ENCODE peak calls at places on chromosomes 2 and 18, in four cellular contexts. One of them, this sample, is unnamed. For H3K4me1, the result is how much of the 10 kb centered on the place peaks cover.

GRCh38 chr2:120384486-120385354 is 38.8 kb downstream of the INHBB start:
- DNase-seq in Panc1: no peak
- DNase-seq in transverse colon: no peak
- DNase-seq in stomach: no peak
- DNase-seq in this sample: no peak

GRCh38 chr2:169732583-169733358 is 861 bp upstream of the KLHL23 start:
- DNase-seq in Panc1: no peak
- DNase-seq in stomach: no peak
- DNase-seq in transverse colon: no peak
- DNase-seq in this sample: no peak

GRCh38 chr18:30991397-30991796 is 51.1 kb downstream of the DSC3 start:
- DNase-seq in Panc1: no peak
- DNase-seq in stomach: no peak
- DNase-seq in transverse colon: no peak
- DNase-seq in this sample: no peak

GRCh38 chr2:14587119-14587518 is 45.4 kb upstream of the LRATD1 start:
- DNase-seq in transverse colon: no peak
- DNase-seq in Panc1: no peak
- DNase-seq in stomach: no peak
- DNase-seq in this sample: no peak

GRCh38 chr2:117336496-117336895 is 478.0 kb upstream of the DDX18 start:
- DNase-seq in Panc1: no peak
- DNase-seq in transverse colon: no peak
- DNase-seq in stomach: no peak
- DNase-seq in this sample: no peak

GRCh38 chr2:232802096-232802495 is 25.7 kb upstream of the KCNJ13 start:
- DNase-seq in transverse colon: no peak
- DNase-seq in stomach: no peak
- DNase-seq in Panc1: no peak
- DNase-seq in this sample: no peak

GRCh38 chr2:15729709-15730544 is 138.3 kb downstream of the DDX1 start:
- DNase-seq in Panc1: no peak
- DNase-seq in transverse colon: no peak
- DNase-seq in stomach: peak
- DNase-seq in this sample: no peak

GRCh38 chr2:232120911-232121310 is 159.4 kb downstream of the DIS3L2 start:
- DNase-seq in stomach: no peak
- DNase-seq in Panc1: no peak
- DNase-seq in transverse colon: no peak
- DNase-seq in this sample: no peak

GRCh38 chr2:39632871-39633270 is 32.8 kb upstream of the TMEM178A start:
- DNase-seq in stomach: no peak
- DNase-seq in Panc1: no peak
- DNase-seq in transverse colon: no peak
- DNase-seq in this sample: no peak

GRCh38 chr2:45011621-45012602 is 2.7 kb upstream of the SIX2 start:
- DNase-seq in Panc1: no peak
- DNase-seq in transverse colon: no peak
- DNase-seq in stomach: no peak
- DNase-seq in this sample: no peak

GRCh38 chr2:113894156-113894743 is 4.4 kb downstream of the ACTR3 start:
- DNase-seq in stomach: no peak
- DNase-seq in Panc1: no peak
- DNase-seq in transverse colon: no peak
- DNase-seq in this sample: no peak
- H3K4me1 ChIP-seq in stomach: half or more
- H3K4me1 ChIP-seq in Panc1: half or more
- H3K4me1 ChIP-seq in transverse colon: half or more
- H3K4me1 ChIP-seq in this sample: half or more

GRCh38 chr2:217798743-217799552 is 203.8 kb downstream of the TNS1 start:
- DNase-seq in Panc1: no peak
- DNase-seq in stomach: peak
- DNase-seq in transverse colon: peak
- DNase-seq in this sample: peak
- TF ChIP-seq POLR2AphosphoS5 in Panc1: no peak
- TF ChIP-seq POLR2AphosphoS5 in stomach: no peak
- TF ChIP-seq POLR2AphosphoS5 in transverse colon: no peak
- TF ChIP-seq POLR2AphosphoS5 in this sample: no peak

DNA sequence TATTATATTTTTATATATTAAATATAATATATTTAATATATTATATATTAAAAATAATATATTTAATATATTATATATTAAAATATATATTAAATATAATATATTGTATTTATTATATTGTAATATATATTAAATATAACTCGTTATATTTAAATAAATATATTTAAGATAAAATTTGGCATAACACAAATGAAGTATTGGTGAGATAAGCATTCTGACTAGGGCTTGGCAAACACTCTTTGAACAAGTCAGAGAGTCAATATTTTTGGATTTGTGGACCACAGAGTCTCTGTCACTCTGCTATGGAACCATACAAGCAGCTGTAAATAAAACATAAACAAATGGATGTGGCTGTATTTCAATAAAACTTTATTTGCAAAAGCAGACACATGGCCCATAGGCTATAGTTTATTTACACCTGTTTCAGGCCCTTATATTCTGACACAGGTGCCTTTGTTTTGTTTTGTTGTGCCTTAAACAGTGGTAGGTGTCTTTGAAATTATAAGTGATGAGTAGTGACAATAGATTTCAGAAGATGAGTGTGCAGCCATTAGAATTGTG is 190.1 kb downstream of the EPHA4 start:
- DNase-seq in transverse colon: no peak
- DNase-seq in Panc1: no peak
- DNase-seq in stomach: no peak
- DNase-seq in this sample: no peak
- H3K4me1 ChIP-seq in transverse colon: under half
- H3K4me1 ChIP-seq in Panc1: under half
- H3K4me1 ChIP-seq in stomach: under half
- H3K4me1 ChIP-seq in this sample: under half

GRCh38 chr2:48508461-48509124 is 21.4 kb upstream of the STON1 start:
- DNase-seq in transverse colon: peak
- DNase-seq in Panc1: no peak
- DNase-seq in stomach: no peak
- DNase-seq in this sample: no peak
- TF ChIP-seq POLR2AphosphoS5 in transverse colon: no peak
- TF ChIP-seq POLR2AphosphoS5 in Panc1: no peak
- TF ChIP-seq POLR2AphosphoS5 in stomach: no peak
- TF ChIP-seq POLR2AphosphoS5 in this sample: no peak

DNA sequence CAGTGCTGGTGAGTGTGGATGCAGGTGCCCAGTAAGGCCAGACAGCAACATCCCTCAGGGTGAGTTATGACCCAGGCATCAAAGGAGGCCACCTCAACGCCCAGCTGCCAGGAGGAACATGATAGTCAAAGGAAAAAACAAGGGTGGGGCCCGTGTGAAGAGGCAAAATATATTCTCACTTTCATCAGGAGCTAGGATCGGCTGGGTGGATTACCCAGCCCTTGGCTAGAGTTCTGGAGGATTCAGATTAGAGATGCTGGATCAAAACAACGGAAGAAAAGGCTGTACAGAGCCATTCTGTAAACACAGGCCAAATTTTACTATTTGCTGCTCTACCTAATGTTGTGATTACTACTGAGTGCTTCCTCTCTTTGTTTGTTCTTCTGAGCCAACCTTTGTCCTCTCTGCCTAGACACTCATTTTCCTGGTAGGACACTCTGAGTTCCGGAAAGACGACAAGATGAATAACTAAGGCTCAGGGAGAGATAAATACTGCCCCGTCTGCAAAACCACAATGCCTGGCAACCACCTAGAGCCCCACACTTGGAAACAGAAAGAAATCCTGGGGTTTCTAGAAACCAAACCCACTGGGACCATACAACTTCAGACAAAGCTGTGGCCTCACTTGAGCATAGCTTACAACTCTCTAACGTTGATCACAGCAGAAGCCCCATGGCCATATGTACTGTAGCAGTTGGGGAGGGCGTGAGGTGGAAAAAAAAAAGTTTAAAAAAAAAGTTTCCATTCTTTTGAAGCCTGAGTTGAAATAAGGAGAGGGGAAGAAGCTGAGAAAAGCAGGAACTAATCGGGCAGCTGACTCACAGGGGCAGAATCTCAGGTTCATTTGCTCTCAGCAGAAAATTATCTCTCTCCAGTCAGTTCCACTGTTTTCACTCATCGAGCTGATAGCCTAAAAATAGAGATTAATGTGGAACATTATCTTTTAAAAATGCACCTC is 17.8 kb upstream of the PMAIP1 start:
- DNase-seq in transverse colon: peak
- DNase-seq in stomach: no peak
- DNase-seq in Panc1: no peak
- DNase-seq in this sample: no peak
- H3K4me1 ChIP-seq in transverse colon: under half
- H3K4me1 ChIP-seq in stomach: under half
- H3K4me1 ChIP-seq in Panc1: under half
- H3K4me1 ChIP-seq in this sample: under half

GRCh38 chr2:27381577-27382181 is 1.1 kb upstream of the ZNF513 start:
- DNase-seq in Panc1: no peak
- DNase-seq in stomach: no peak
- DNase-seq in transverse colon: no peak
- DNase-seq in this sample: no peak

GRCh38 chr2:27379383-27379839 is 1.1 kb downstream of the ZNF513 start:
- DNase-seq in Panc1: no peak
- DNase-seq in stomach: no peak
- DNase-seq in transverse colon: no peak
- DNase-seq in this sample: no peak

GRCh38 chr2:27378809-27379290 is 1.7 kb downstream of the ZNF513 start:
- DNase-seq in stomach: no peak
- DNase-seq in transverse colon: no peak
- DNase-seq in Panc1: no peak
- DNase-seq in this sample: no peak

GRCh38 chr2:27380626-27381556 is at the start of gene ZNF513:
- DNase-seq in stomach: peak
- DNase-seq in transverse colon: peak
- DNase-seq in Panc1: no peak
- DNase-seq in this sample: peak

GRCh38 chr2:27379840-27380625 is 501 bp downstream of the ZNF513 start:
- DNase-seq in Panc1: no peak
- DNase-seq in stomach: peak
- DNase-seq in transverse colon: peak
- DNase-seq in this sample: no peak
- TF ChIP-seq POLR2AphosphoS5 in Panc1: no peak
- TF ChIP-seq POLR2AphosphoS5 in stomach: peak
- TF ChIP-seq POLR2AphosphoS5 in transverse colon: peak
- TF ChIP-seq POLR2AphosphoS5 in this sample: no peak

DNA sequence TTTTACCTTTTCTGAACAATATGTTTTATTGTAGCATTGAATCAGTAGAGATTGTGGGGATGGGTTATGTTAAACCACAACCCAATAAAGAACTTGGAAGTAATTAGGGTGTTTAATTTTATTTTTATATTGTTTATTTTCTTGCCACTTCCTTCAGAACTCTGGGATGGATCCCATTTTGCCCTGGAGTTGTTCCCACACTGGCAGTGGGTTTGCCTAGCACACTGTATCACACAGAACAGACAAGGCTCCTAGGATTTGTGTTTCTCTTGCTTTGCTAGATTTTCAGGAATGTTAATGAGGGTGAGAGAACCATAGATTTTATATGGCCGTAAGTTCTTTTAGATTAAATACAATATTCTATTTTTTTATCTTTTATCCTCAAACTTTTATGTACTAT is 59.0 kb downstream of the TANK start:
- DNase-seq in Panc1: no peak
- DNase-seq in transverse colon: no peak
- DNase-seq in stomach: no peak
- DNase-seq in this sample: no peak
- H3K4me1 ChIP-seq in Panc1: under half
- H3K4me1 ChIP-seq in transverse colon: under half
- H3K4me1 ChIP-seq in stomach: under half
- H3K4me1 ChIP-seq in this sample: under half

DNA sequence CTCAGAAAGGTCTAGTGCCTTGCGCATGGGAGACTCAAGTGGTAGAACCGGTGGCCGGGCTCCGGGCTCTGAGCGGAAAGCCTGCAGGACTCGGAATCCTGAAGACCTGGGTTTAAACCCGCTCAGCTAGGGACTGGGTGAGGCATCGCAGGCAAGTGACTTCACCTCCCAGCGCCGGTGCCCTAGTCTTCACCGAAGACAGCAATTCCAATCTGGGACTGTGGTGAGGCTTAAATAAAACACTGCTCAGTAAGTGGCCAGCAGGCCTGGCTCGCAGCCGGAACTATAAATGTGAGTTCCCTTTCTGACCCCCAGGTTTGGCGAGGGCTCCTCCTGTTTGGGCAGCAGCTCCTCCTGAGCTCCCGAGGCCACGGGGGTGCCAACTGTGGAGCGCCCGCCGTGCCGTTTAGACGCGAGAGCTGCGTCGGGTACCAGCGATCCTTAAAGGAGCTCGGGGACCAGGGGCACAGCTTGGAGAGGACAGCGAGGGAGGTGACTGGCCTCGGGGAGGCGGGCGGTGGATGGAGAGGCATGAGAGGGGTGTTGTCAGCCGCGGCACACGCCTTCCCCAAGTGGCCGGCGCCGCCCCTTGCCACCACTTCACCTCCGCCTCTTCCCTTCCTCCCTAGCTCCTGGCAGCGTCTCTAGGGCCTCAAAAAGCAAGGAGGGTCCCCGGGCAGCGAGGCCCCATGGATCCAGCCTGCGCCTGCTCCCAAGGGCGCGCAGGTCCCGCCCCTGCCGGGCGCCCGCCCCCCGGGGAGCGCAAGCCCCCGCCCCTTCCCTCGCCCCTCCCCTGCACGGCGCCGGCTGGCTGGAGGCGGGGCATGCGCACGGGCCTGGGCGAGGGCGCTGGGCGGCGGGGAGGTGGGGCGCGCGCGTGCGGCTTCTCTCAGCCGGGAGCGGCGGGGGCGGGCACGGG is 736 bp upstream of the MTCL1 start:
- DNase-seq in stomach: peak
- DNase-seq in Panc1: no peak
- DNase-seq in transverse colon: peak
- DNase-seq in this sample: peak
- TF ChIP-seq POLR2AphosphoS5 in stomach: peak
- TF ChIP-seq POLR2AphosphoS5 in Panc1: peak
- TF ChIP-seq POLR2AphosphoS5 in transverse colon: peak
- TF ChIP-seq POLR2AphosphoS5 in this sample: no peak